ENCODE peak calls at places on chromosomes 3 and 15, in seven cellular contexts. L is activated T-cell treated with anti-CD3 and anti-CD28 coated beads, Interleukin-2, amount 50 U/mL, for 1 hour; O is NCI-H774; A is ascending aorta; H is AML-193; J is stimulated activated CD4-positive, alpha-beta T cell treated with anti-CD3 and anti-CD28 coated beads, Interleukin-1b, Interleukin-23, amount 100 ng/mL, for 4 hours; N is HFFc6. Z is an unnamed sample.

GRCh38 chr3:188241072-188241471 is 87.1 kb downstream of the LPP start:
- DNase-seq in J (no peak), A (no peak), L (no peak), N (peak), H (no peak), O (no peak), Z (no peak)

GRCh38 chr15:67256051-67256450 is 1.5 kb downstream of the IQCH start:
- DNase-seq in N (no peak), J (no peak), L (no peak), H (no peak), A (no peak), O (no peak), Z (no peak)

GRCh38 chr3:85589145-85589544 is 630.4 kb downstream of the CADM2 start:
- DNase-seq in J (no peak), L (no peak), H (no peak), N (no peak), O (no peak), A (no peak), Z (peak)

GRCh38 chr15:74610302-74610951 is 5.2 kb upstream of the CLK3 start:
- DNase-seq in N (no peak), L (no peak), H (no peak), A (no peak), J (no peak), O (no peak), Z (no peak)

GRCh38 chr15:57159767-57160166 is 216.5 kb upstream of the CGNL1 start:
- DNase-seq in L (no peak), J (no peak), A (no peak), N (no peak), O (no peak), H (no peak), Z (no peak)

GRCh38 chr3:30760040-30760439 is 134.4 kb downstream of the GADL1 start:
- DNase-seq in A (no peak), N (peak), H (no peak), O (no peak), J (no peak), L (no peak), Z (no peak)

GRCh38 chr3:47715928-47716327 is 65.8 kb downstream of the SMARCC1 start:
- DNase-seq in J (no peak), H (no peak), O (no peak), N (peak), L (no peak), A (no peak), Z (peak)

GRCh38 chr3:126343675-126344074 is 13.5 kb downstream of the KLF15 start:
- DNase-seq in H (no peak), N (no peak), A (no peak), J (no peak), L (no peak), O (no peak), Z (no peak)

GRCh38 chr3:46947981-46948791 is 28.4 kb downstream of the CCDC12 start:
- DNase-seq in H (no peak), O (no peak), L (peak), A (no peak), N (no peak), J (peak), Z (no peak)

GRCh38 chr15:89781055-89781454 is 4.9 kb downstream of the MESP2 start:
- DNase-seq in A (no peak), L (no peak), O (no peak), J (no peak), N (no peak), H (no peak), Z (no peak)

GRCh38 chr3:112017081-112017480 is 17.5 kb upstream of the TMPRSS7 start:
- DNase-seq in H (peak), A (no peak), O (no peak), L (no peak), J (no peak), N (no peak), Z (no peak)

GRCh38 chr15:77032052-77032646 is 37.2 kb downstream of the PSTPIP1 start:
- DNase-seq in J (no peak), A (no peak), N (no peak), L (peak), O (no peak), H (no peak), Z (no peak)

GRCh38 chr3:43190682-43191081 is 84.8 kb upstream of the POMGNT2 start:
- DNase-seq in H (no peak), N (peak), L (no peak), O (no peak), A (no peak), J (no peak), Z (peak)

GRCh38 chr3:177196473-177197040 is 725 bp downstream of the TBL1XR1 start:
- DNase-seq in J (no peak), L (peak), A (peak), O (peak), N (peak), H (peak), Z (no peak)

GRCh38 chr3:197454014-197454413 is 101.8 kb downstream of the BDH1 start:
- DNase-seq in A (no peak), H (peak), N (peak), J (no peak), L (no peak), O (no peak), Z (no peak)

GRCh38 chr3:108588616-108589015 is 622 bp downstream of the CIP2A start:
- DNase-seq in N (no peak), A (no peak), O (no peak), L (no peak), H (peak), J (no peak), Z (no peak)

GRCh38 chr15:45648521-45649200 is 13.8 kb downstream of the SQOR start:
- DNase-seq in O (peak), N (peak), J (no peak), A (no peak), L (no peak), H (no peak), Z (peak)

GRCh38 chr15:76098685-76099084 is 38.9 kb downstream of the TMEM266 start:
- DNase-seq in O (no peak), H (no peak), A (no peak), L (no peak), J (no peak), N (no peak), Z (no peak)

GRCh38 chr3:12253944-12254343 is 34.9 kb upstream of the PPARG start:
- DNase-seq in L (no peak), A (no peak), J (no peak), H (peak), N (no peak), O (no peak), Z (no peak)

GRCh38 chr3:61299343-61299742 is 48.1 kb upstream of the FHIT start:
- DNase-seq in L (no peak), O (no peak), N (no peak), A (no peak), H (no peak), J (no peak), Z (no peak)

GRCh38 chr3:152638707-152639450 is 196.1 kb upstream of the P2RY1 start:
- DNase-seq in J (no peak), O (no peak), H (no peak), L (no peak), N (no peak), A (no peak), Z (no peak)

GRCh38 chr15:63107895-63108546 is 13.6 kb upstream of the LACTB start:
- DNase-seq in J (no peak), L (no peak), O (no peak), N (peak), A (no peak), H (no peak), Z (peak)

GRCh38 chr3:184786271-184787010 is 25.5 kb upstream of the VPS8 start:
- DNase-seq in H (peak), N (peak), L (no peak), A (peak), O (no peak), J (no peak), Z (no peak)

GRCh38 chr15:95227235-95227634 is 995.9 kb downstream of the MCTP2 start:
- DNase-seq in H (no peak), A (no peak), N (no peak), L (no peak), O (no peak), J (no peak), Z (no peak)

GRCh38 chr3:16355864-16356263 is 90.9 kb downstream of the OXNAD1 start:
- DNase-seq in A (no peak), O (no peak), J (no peak), N (no peak), H (no peak), L (no peak), Z (no peak)

GRCh38 chr15:31108836-31109235 is 7.3 kb upstream of the TRPM1 start:
- DNase-seq in O (no peak), H (no peak), J (no peak), N (no peak), A (no peak), L (no peak), Z (no peak)

GRCh38 chr3:15206662-15207576 is 873 bp downstream of the CAPN7 start:
- DNase-seq in A (no peak), O (no peak), L (peak), H (no peak), N (peak), J (no peak), Z (no peak)

GRCh38 chr15:40845036-40845435 is 1.2 kb downstream of the SPINT1 start:
- DNase-seq in L (no peak), N (no peak), H (peak), A (no peak), J (no peak), O (no peak), Z (no peak)

GRCh38 chr3:126438186-126438585 is 37.5 kb downstream of the ZXDC start:
- DNase-seq in A (peak), J (no peak), L (no peak), N (no peak), H (no peak), O (no peak), Z (no peak)

GRCh38 chr3:130729154-130729553 is 17.5 kb downstream of the PIK3R4 start:
- DNase-seq in J (no peak), O (no peak), A (no peak), H (no peak), N (no peak), L (no peak), Z (no peak)

GRCh38 chr3:105853801-105854432 is 14.9 kb downstream of the CBLB start:
- DNase-seq in H (no peak), J (no peak), N (no peak), A (no peak), O (no peak), L (no peak), Z (no peak)

GRCh38 chr3:48555231-48555948 is 1.2 kb downstream of the PFKFB4 start:
- DNase-seq in A (no peak), O (no peak), H (no peak), N (no peak), L (no peak), J (no peak), Z (no peak)

GRCh38 chr15:36472672-36473071 is 106.8 kb upstream of the CDIN1 start:
- DNase-seq in L (no peak), O (no peak), A (no peak), H (no peak), N (no peak), J (no peak), Z (no peak)

GRCh38 chr3:131804565-131805133 is 230.2 kb downstream of the CPNE4 start:
- DNase-seq in A (no peak), H (no peak), N (peak), L (no peak), J (no peak), O (no peak), Z (no peak)

GRCh38 chr3:188868803-188869202 is 303.0 kb upstream of the TPRG1 start:
- DNase-seq in L (no peak), J (no peak), O (no peak), H (no peak), A (no peak), N (no peak), Z (no peak)

GRCh38 chr3:52693071-52693470 is 7.2 kb downstream of the GNL3 start:
- DNase-seq in N (no peak), J (no peak), O (no peak), L (no peak), A (no peak), H (no peak), Z (no peak)

GRCh38 chr3:124563376-124563775 is 166.9 kb upstream of the UMPS start:
- DNase-seq in A (no peak), J (no peak), L (no peak), O (no peak), N (peak), H (no peak), Z (no peak)

GRCh38 chr3:96266395-96267187 is 547.8 kb upstream of the EPHA6 start:
- DNase-seq in J (no peak), O (no peak), H (no peak), N (no peak), A (no peak), L (no peak), Z (no peak)

GRCh38 chr15:74598126-74598842 is 17.4 kb upstream of the CLK3 start:
- DNase-seq in H (peak), L (peak), J (peak), O (peak), N (peak), A (peak), Z (peak)

Z was measured in T1000.